ENCODE peak calls at places on chromosomes 16 and 17, in nine cellular contexts. One of them, this sample, is unnamed. For H3K4me1, the result is how much of the 10 kb centered on the place peaks cover.

GRCh38 chr17:81731271-81731670 is 19.2 kb downstream of the SLC25A10 start:
- DNase-seq in ovary: no peak
- DNase-seq in transverse colon: no peak
- DNase-seq in suprapubic skin: no peak
- DNase-seq in endothelial cell of umbilical vein: no peak
- DNase-seq in sigmoid colon: no peak
- DNase-seq in A549: no peak
- DNase-seq in IMR-90: peak
- DNase-seq in esophagus squamous epithelium: no peak
- DNase-seq in this sample: no peak

GRCh38 chr16:3998793-3999478 is 117.3 kb downstream of the ADCY9 start:
- DNase-seq in ovary: peak
- DNase-seq in transverse colon: no peak
- DNase-seq in suprapubic skin: no peak
- DNase-seq in endothelial cell of umbilical vein: no peak
- DNase-seq in sigmoid colon: no peak
- DNase-seq in A549: peak
- DNase-seq in IMR-90: peak
- DNase-seq in esophagus squamous epithelium: no peak
- DNase-seq in this sample: no peak

GRCh38 chr16:60214321-60214720 is 1480.2 kb upstream of the GOT2 start:
- DNase-seq in ovary: no peak
- DNase-seq in transverse colon: no peak
- DNase-seq in suprapubic skin: no peak
- DNase-seq in endothelial cell of umbilical vein: no peak
- DNase-seq in sigmoid colon: no peak
- DNase-seq in A549: no peak
- DNase-seq in IMR-90: no peak
- DNase-seq in esophagus squamous epithelium: no peak
- DNase-seq in this sample: no peak

GRCh38 chr16:81315271-81316175 is 761 bp downstream of the GAN start:
- DNase-seq in ovary: peak
- DNase-seq in transverse colon: peak
- DNase-seq in suprapubic skin: peak
- DNase-seq in endothelial cell of umbilical vein: peak
- DNase-seq in sigmoid colon: peak
- DNase-seq in A549: peak
- DNase-seq in IMR-90: peak
- DNase-seq in esophagus squamous epithelium: no peak
- DNase-seq in this sample: no peak

GRCh38 chr17:77736207-77736600 is 222.3 kb upstream of the TNRC6C start:
- DNase-seq in ovary: no peak
- DNase-seq in transverse colon: no peak
- DNase-seq in suprapubic skin: peak
- DNase-seq in endothelial cell of umbilical vein: no peak
- DNase-seq in sigmoid colon: no peak
- DNase-seq in A549: no peak
- DNase-seq in IMR-90: no peak
- DNase-seq in esophagus squamous epithelium: no peak
- DNase-seq in this sample: peak

GRCh38 chr17:35786941-35787432 is 8.5 kb downstream of the MMP28 start:
- DNase-seq in ovary: no peak
- DNase-seq in transverse colon: peak
- DNase-seq in suprapubic skin: no peak
- DNase-seq in endothelial cell of umbilical vein: no peak
- DNase-seq in sigmoid colon: peak
- DNase-seq in A549: peak
- DNase-seq in IMR-90: peak
- DNase-seq in esophagus squamous epithelium: no peak
- DNase-seq in this sample: no peak

GRCh38 chr16:48597563-48598392 is 12.2 kb downstream of the N4BP1 start:
- DNase-seq in ovary: no peak
- DNase-seq in transverse colon: no peak
- DNase-seq in suprapubic skin: no peak
- DNase-seq in endothelial cell of umbilical vein: peak
- DNase-seq in sigmoid colon: no peak
- DNase-seq in A549: no peak
- DNase-seq in IMR-90: peak
- DNase-seq in esophagus squamous epithelium: no peak
- DNase-seq in this sample: no peak

GRCh38 chr16:1474047-1474446 is 781 bp downstream of the CLCN7 start:
- DNase-seq in ovary: no peak
- DNase-seq in transverse colon: no peak
- DNase-seq in suprapubic skin: no peak
- DNase-seq in endothelial cell of umbilical vein: no peak
- DNase-seq in sigmoid colon: no peak
- DNase-seq in A549: no peak
- DNase-seq in IMR-90: no peak
- DNase-seq in esophagus squamous epithelium: no peak
- DNase-seq in this sample: no peak

GRCh38 chr17:81962499-81963441 is 1.8 kb upstream of the NOTUM start:
- DNase-seq in ovary: no peak
- DNase-seq in transverse colon: no peak
- DNase-seq in suprapubic skin: no peak
- DNase-seq in endothelial cell of umbilical vein: no peak
- DNase-seq in sigmoid colon: no peak
- DNase-seq in A549: no peak
- DNase-seq in IMR-90: no peak
- DNase-seq in esophagus squamous epithelium: no peak
- DNase-seq in this sample: no peak

GRCh38 chr16:89733322-89733721 is 12.0 kb downstream of the ZNF276 start:
- DNase-seq in ovary: no peak
- DNase-seq in transverse colon: no peak
- DNase-seq in suprapubic skin: no peak
- DNase-seq in endothelial cell of umbilical vein: no peak
- DNase-seq in sigmoid colon: no peak
- DNase-seq in A549: no peak
- DNase-seq in IMR-90: no peak
- DNase-seq in esophagus squamous epithelium: no peak
- DNase-seq in this sample: no peak

GRCh38 chr16:89732142-89732917 is 11.0 kb downstream of the ZNF276 start:
- DNase-seq in ovary: no peak
- DNase-seq in transverse colon: no peak
- DNase-seq in suprapubic skin: no peak
- DNase-seq in endothelial cell of umbilical vein: no peak
- DNase-seq in sigmoid colon: no peak
- DNase-seq in A549: no peak
- DNase-seq in IMR-90: no peak
- DNase-seq in esophagus squamous epithelium: no peak
- DNase-seq in this sample: no peak

GRCh38 chr16:89732918-89733242 is 11.5 kb downstream of the ZNF276 start:
- DNase-seq in ovary: no peak
- DNase-seq in transverse colon: no peak
- DNase-seq in suprapubic skin: no peak
- DNase-seq in endothelial cell of umbilical vein: no peak
- DNase-seq in sigmoid colon: no peak
- DNase-seq in A549: no peak
- DNase-seq in IMR-90: no peak
- DNase-seq in esophagus squamous epithelium: no peak
- DNase-seq in this sample: no peak

GRCh38 chr16:89736554-89736953 is 15.2 kb downstream of the ZNF276 start:
- DNase-seq in ovary: no peak
- DNase-seq in transverse colon: no peak
- DNase-seq in suprapubic skin: no peak
- DNase-seq in endothelial cell of umbilical vein: no peak
- DNase-seq in sigmoid colon: no peak
- DNase-seq in A549: no peak
- DNase-seq in IMR-90: no peak
- DNase-seq in esophagus squamous epithelium: no peak
- DNase-seq in this sample: no peak

DNA sequence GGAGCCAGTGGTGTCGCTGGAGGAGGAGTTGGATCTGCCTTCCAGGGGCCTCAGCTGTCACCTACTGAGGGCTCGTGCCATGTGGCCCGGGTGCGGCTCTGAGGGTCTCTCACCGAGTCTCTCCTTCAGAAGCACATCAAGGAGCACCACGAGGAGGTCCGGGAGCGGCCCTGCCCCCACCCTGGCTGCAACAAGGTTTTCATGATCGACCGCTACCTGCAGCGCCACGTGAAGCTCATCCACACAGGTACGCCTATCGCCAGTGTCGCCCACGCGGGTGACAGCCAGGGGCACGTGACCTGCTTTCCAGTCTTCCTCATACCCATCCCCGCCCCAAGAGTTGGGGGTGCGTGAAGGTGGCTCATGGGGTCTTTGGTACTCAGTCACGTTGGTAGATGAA is 12.5 kb downstream of the ZNF276 start:
- DNase-seq in ovary: no peak
- DNase-seq in transverse colon: no peak
- DNase-seq in suprapubic skin: no peak
- DNase-seq in endothelial cell of umbilical vein: no peak
- DNase-seq in sigmoid colon: no peak
- DNase-seq in A549: no peak
- DNase-seq in IMR-90: no peak
- DNase-seq in esophagus squamous epithelium: no peak
- DNase-seq in this sample: no peak
- H3K4me1 ChIP-seq in ovary: under half
- H3K4me1 ChIP-seq in transverse colon: under half
- H3K4me1 ChIP-seq in suprapubic skin: under half
- H3K4me1 ChIP-seq in endothelial cell of umbilical vein: under half
- H3K4me1 ChIP-seq in sigmoid colon: under half
- H3K4me1 ChIP-seq in A549: under half
- H3K4me1 ChIP-seq in IMR-90: under half
- H3K4me1 ChIP-seq in esophagus squamous epithelium: under half
- H3K4me1 ChIP-seq in this sample: under half

DNA sequence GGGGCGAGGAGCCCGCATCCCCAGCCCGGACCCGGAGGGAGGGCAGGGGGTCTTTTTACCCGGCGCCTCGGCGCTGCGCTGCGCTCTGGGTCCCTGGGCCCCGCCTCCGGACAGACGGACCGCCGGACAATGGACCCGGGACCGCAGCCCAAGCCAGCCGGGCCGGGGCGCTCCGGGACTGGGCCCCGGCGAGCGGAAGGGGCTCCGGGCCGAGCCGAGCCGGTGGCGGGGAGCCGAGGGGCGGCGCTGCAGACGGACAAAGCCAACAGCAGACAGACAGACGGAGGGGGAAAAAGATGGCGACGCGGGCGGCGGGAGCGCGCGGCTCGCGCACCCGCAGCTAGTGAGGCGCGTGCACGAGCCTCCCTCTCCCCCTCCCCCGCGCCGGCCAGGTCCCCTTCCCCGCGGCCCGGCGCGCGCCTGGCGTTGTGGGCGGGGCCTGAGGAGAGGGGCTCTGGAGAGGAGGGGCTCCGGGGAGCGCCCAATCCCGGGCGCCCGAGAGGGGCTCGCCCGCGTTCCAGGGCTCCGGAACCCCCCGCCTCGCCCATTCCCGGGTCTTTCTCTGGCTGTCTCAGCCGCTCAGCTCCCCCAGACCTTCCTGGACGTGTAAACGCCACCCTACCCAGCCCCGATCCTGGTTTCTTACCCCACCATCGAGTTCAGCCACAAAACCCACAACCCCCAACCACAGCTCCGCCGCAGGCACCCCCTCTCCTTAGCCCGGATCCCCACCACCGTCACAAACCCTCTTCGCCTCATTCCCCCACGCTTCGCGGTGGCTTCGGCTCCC is at the start of gene ZNF821:
- DNase-seq in ovary: peak
- DNase-seq in transverse colon: peak
- DNase-seq in suprapubic skin: peak
- DNase-seq in endothelial cell of umbilical vein: peak
- DNase-seq in sigmoid colon: peak
- DNase-seq in A549: peak
- DNase-seq in IMR-90: peak
- DNase-seq in esophagus squamous epithelium: no peak
- DNase-seq in this sample: no peak
- TF ChIP-seq POLR2A in ovary: peak
- TF ChIP-seq POLR2A in transverse colon: no peak
- TF ChIP-seq POLR2A in suprapubic skin: no peak
- TF ChIP-seq POLR2A in endothelial cell of umbilical vein: peak
- TF ChIP-seq POLR2A in sigmoid colon: no peak
- TF ChIP-seq POLR2A in A549: peak
- TF ChIP-seq POLR2A in IMR-90: peak
- TF ChIP-seq POLR2A in esophagus squamous epithelium: no peak
- TF ChIP-seq POLR2A in this sample: no peak

DNA sequence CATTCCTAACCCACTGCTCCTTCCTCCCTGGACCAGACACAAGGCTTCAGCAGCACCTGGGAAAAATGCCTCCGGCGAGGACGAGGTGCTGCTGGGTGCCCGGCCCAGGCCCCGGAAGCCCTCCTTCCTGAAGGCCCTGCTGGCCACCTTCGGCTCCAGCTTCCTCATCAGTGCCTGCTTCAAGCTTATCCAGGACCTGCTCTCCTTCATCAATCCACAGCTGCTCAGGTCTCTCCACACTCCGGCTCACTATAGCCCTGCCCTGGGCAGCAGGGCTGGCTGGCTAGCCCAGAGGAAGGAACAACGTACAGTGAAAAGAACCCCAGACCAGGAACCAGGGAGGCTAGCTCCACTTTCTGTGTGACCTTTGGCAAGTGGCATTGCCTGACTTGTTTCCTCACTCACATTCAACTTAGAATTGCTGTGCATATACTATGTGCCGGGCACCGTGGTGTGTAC is 26.2 kb downstream of the ABCC3 start:
- DNase-seq in ovary: no peak
- DNase-seq in transverse colon: no peak
- DNase-seq in suprapubic skin: no peak
- DNase-seq in endothelial cell of umbilical vein: peak
- DNase-seq in sigmoid colon: no peak
- DNase-seq in A549: no peak
- DNase-seq in IMR-90: no peak
- DNase-seq in esophagus squamous epithelium: no peak
- DNase-seq in this sample: no peak
- H3K4me1 ChIP-seq in ovary: under half
- H3K4me1 ChIP-seq in transverse colon: half or more
- H3K4me1 ChIP-seq in suprapubic skin: under half
- H3K4me1 ChIP-seq in endothelial cell of umbilical vein: under half
- H3K4me1 ChIP-seq in sigmoid colon: under half
- H3K4me1 ChIP-seq in A549: half or more
- H3K4me1 ChIP-seq in IMR-90: under half
- H3K4me1 ChIP-seq in esophagus squamous epithelium: half or more
- H3K4me1 ChIP-seq in this sample: under half

GRCh38 chr16:85323230-85323960 is 211.1 kb upstream of the CIBAR2 start:
- DNase-seq in ovary: no peak
- DNase-seq in transverse colon: no peak
- DNase-seq in suprapubic skin: no peak
- DNase-seq in endothelial cell of umbilical vein: no peak
- DNase-seq in sigmoid colon: no peak
- DNase-seq in A549: no peak
- DNase-seq in IMR-90: no peak
- DNase-seq in esophagus squamous epithelium: no peak
- DNase-seq in this sample: no peak

GRCh38 chr16:85326113-85326793 is 214.0 kb upstream of the CIBAR2 start:
- DNase-seq in ovary: no peak
- DNase-seq in transverse colon: no peak
- DNase-seq in suprapubic skin: no peak
- DNase-seq in endothelial cell of umbilical vein: no peak
- DNase-seq in sigmoid colon: no peak
- DNase-seq in A549: no peak
- DNase-seq in IMR-90: peak
- DNase-seq in esophagus squamous epithelium: no peak
- DNase-seq in this sample: no peak

GRCh38 chr16:85324506-85324905 is 212.2 kb upstream of the CIBAR2 start:
- DNase-seq in ovary: no peak
- DNase-seq in transverse colon: no peak
- DNase-seq in suprapubic skin: no peak
- DNase-seq in endothelial cell of umbilical vein: no peak
- DNase-seq in sigmoid colon: no peak
- DNase-seq in A549: no peak
- DNase-seq in IMR-90: no peak
- DNase-seq in esophagus squamous epithelium: no peak
- DNase-seq in this sample: no peak

GRCh38 chr16:85321856-85322271 is 209.6 kb upstream of the CIBAR2 start:
- DNase-seq in ovary: peak
- DNase-seq in transverse colon: peak
- DNase-seq in suprapubic skin: peak
- DNase-seq in endothelial cell of umbilical vein: peak
- DNase-seq in sigmoid colon: peak
- DNase-seq in A549: no peak
- DNase-seq in IMR-90: peak
- DNase-seq in esophagus squamous epithelium: no peak
- DNase-seq in this sample: peak

GRCh38 chr16:85323961-85324253 is 211.6 kb upstream of the CIBAR2 start:
- DNase-seq in ovary: no peak
- DNase-seq in transverse colon: no peak
- DNase-seq in suprapubic skin: no peak
- DNase-seq in endothelial cell of umbilical vein: no peak
- DNase-seq in sigmoid colon: no peak
- DNase-seq in A549: no peak
- DNase-seq in IMR-90: no peak
- DNase-seq in esophagus squamous epithelium: no peak
- DNase-seq in this sample: no peak
- TF ChIP-seq POLR2A in ovary: no peak
- TF ChIP-seq POLR2A in transverse colon: no peak
- TF ChIP-seq POLR2A in suprapubic skin: no peak
- TF ChIP-seq POLR2A in endothelial cell of umbilical vein: no peak
- TF ChIP-seq POLR2A in sigmoid colon: no peak
- TF ChIP-seq POLR2A in A549: no peak
- TF ChIP-seq POLR2A in IMR-90: no peak
- TF ChIP-seq POLR2A in esophagus squamous epithelium: no peak
- TF ChIP-seq POLR2A in this sample: no peak